ENCODE peak calls at places on chromosomes 6 and 20, in six cellular contexts. T is stimulated activated CD4-positive, alpha-beta T cell treated with anti-CD3 and anti-CD28 coated beads, Interleukin-2, amount 100 ng/mL, for 48 hours; V is activated CD4-positive, alpha-beta T cell treated with anti-CD3 and anti-CD28 coated beads for 1 hour; M is activated T-cell treated with anti-CD3 and anti-CD28 coated beads, Interleukin-2, amount 50 U/mL, for 72 hours; P is mesendoderm; Z is effector CD4-positive, alpha-beta T cell. E is an unnamed sample.

GRCh38 chr20:59159091-59159821 is 4.4 kb upstream of the ZNF831 start:
- DNase-seq in Z (peak), M (peak), V (peak), P (peak), T (no peak), E (no peak)

GRCh38 chr6:44156494-44157151 is 2.0 kb upstream of the CAPN11 start:
- DNase-seq in P (no peak), M (no peak), Z (no peak), T (no peak), V (no peak), E (no peak)

GRCh38 chr20:2610941-2611720 is 41.3 kb upstream of the NOP56 start:
- DNase-seq in V (no peak), P (no peak), Z (no peak), T (no peak), M (no peak), E (no peak)

GRCh38 chr20:42565106-42565990 is 624.4 kb downstream of the PTPRT start:
- DNase-seq in Z (no peak), V (no peak), T (no peak), P (no peak), M (no peak), E (no peak)

GRCh38 chr20:16243470-16243869 is 329.8 kb downstream of the KIF16B start:
- DNase-seq in P (no peak), T (no peak), M (no peak), Z (no peak), V (no peak), E (no peak)

GRCh38 chr20:35895476-35895875 is 58.8 kb downstream of the SCAND1 start:
- DNase-seq in V (no peak), T (no peak), P (no peak), M (no peak), Z (no peak), E (no peak)

GRCh38 chr6:144607998-144608736 is 323.0 kb downstream of the UTRN start:
- DNase-seq in M (no peak), Z (no peak), V (no peak), P (no peak), T (no peak), E (no peak)

GRCh38 chr6:136742125-136742524 is 50.2 kb downstream of the MAP3K5 start:
- DNase-seq in Z (no peak), P (no peak), T (no peak), M (no peak), V (no peak), E (no peak)

GRCh38 chr20:7935027-7935551 is 5.2 kb downstream of the HAO1 start:
- DNase-seq in Z (no peak), T (no peak), P (no peak), V (no peak), M (no peak), E (no peak)

GRCh38 chr6:142356271-142356938 is 54.6 kb downstream of the ADGRG6 start:
- DNase-seq in P (no peak), V (no peak), M (no peak), Z (no peak), T (no peak), E (no peak)

GRCh38 chr20:35503841-35504460 is 25.5 kb downstream of the C20orf173 start:
- DNase-seq in M (no peak), Z (no peak), P (no peak), T (no peak), V (no peak), E (no peak)

GRCh38 chr6:45118684-45119230 is 209.4 kb upstream of the RUNX2 start:
- DNase-seq in T (no peak), Z (no peak), P (no peak), V (no peak), M (no peak), E (no peak)

GRCh38 chr6:16305788-16306187 is 67.4 kb downstream of the GMPR start:
- DNase-seq in T (no peak), M (no peak), P (no peak), V (no peak), Z (no peak), E (no peak)

GRCh38 chr6:13012977-13013680 is 296.6 kb downstream of the PHACTR1 start:
- DNase-seq in P (peak), Z (no peak), V (no peak), M (no peak), T (no peak), E (no peak)